ENCODE peak calls at places on chromosomes 7 and 10, in nine cellular contexts. One of them, this sample, is unnamed.

GRCh38 chr10:13971586-13972475 is 358.9 kb downstream of the FRMD4A start:
- DNase-seq in thoracic aorta: no peak
- DNase-seq in A549: no peak
- DNase-seq in AG09309: no peak
- DNase-seq in ascending aorta: no peak
- DNase-seq in fibroblast of lung: peak
- DNase-seq in ovary: no peak
- DNase-seq in colonic mucosa: no peak
- DNase-seq in CD8-positive, alpha-beta T cell: no peak
- DNase-seq in this sample: peak

GRCh38 chr10:34124522-34125035 is 690.5 kb downstream of the PARD3 start:
- DNase-seq in CD8-positive, alpha-beta T cell: no peak
- DNase-seq in ovary: no peak
- DNase-seq in fibroblast of lung: no peak
- DNase-seq in ascending aorta: no peak
- DNase-seq in A549: peak
- DNase-seq in colonic mucosa: no peak
- DNase-seq in AG09309: no peak
- DNase-seq in thoracic aorta: no peak
- DNase-seq in this sample: peak

GRCh38 chr10:90787906-90788491 is 69.8 kb downstream of the HTR7 start:
- DNase-seq in colonic mucosa: peak
- DNase-seq in CD8-positive, alpha-beta T cell: peak
- DNase-seq in fibroblast of lung: peak
- DNase-seq in ascending aorta: no peak
- DNase-seq in thoracic aorta: no peak
- DNase-seq in ovary: no peak
- DNase-seq in A549: peak
- DNase-seq in AG09309: no peak
- DNase-seq in this sample: peak

GRCh38 chr10:3802526-3803002 is 17.6 kb upstream of the KLF6 start:
- DNase-seq in A549: no peak
- DNase-seq in fibroblast of lung: no peak
- DNase-seq in CD8-positive, alpha-beta T cell: no peak
- DNase-seq in AG09309: no peak
- DNase-seq in ovary: no peak
- DNase-seq in colonic mucosa: no peak
- DNase-seq in thoracic aorta: no peak
- DNase-seq in ascending aorta: no peak
- DNase-seq in this sample: no peak

GRCh38 chr10:75226656-75227055 is 9.1 kb downstream of the COMTD1 start:
- DNase-seq in A549: no peak
- DNase-seq in ovary: no peak
- DNase-seq in CD8-positive, alpha-beta T cell: no peak
- DNase-seq in colonic mucosa: no peak
- DNase-seq in AG09309: no peak
- DNase-seq in ascending aorta: peak
- DNase-seq in thoracic aorta: no peak
- DNase-seq in fibroblast of lung: no peak
- DNase-seq in this sample: no peak

GRCh38 chr10:17232276-17232987 is 4.4 kb downstream of the VIM start:
- DNase-seq in fibroblast of lung: no peak
- DNase-seq in colonic mucosa: no peak
- DNase-seq in thoracic aorta: no peak
- DNase-seq in ovary: no peak
- DNase-seq in AG09309: no peak
- DNase-seq in A549: no peak
- DNase-seq in CD8-positive, alpha-beta T cell: no peak
- DNase-seq in ascending aorta: no peak
- DNase-seq in this sample: peak

GRCh38 chr7:77529279-77529678 is 7.8 kb upstream of the PTPN12 start:
- DNase-seq in ascending aorta: no peak
- DNase-seq in thoracic aorta: no peak
- DNase-seq in fibroblast of lung: no peak
- DNase-seq in colonic mucosa: no peak
- DNase-seq in CD8-positive, alpha-beta T cell: no peak
- DNase-seq in AG09309: no peak
- DNase-seq in ovary: no peak
- DNase-seq in A549: no peak
- DNase-seq in this sample: no peak

GRCh38 chr7:82263880-82264751 is 179.5 kb downstream of the CACNA2D1 start:
- DNase-seq in CD8-positive, alpha-beta T cell: no peak
- DNase-seq in colonic mucosa: no peak
- DNase-seq in fibroblast of lung: no peak
- DNase-seq in thoracic aorta: no peak
- DNase-seq in ovary: no peak
- DNase-seq in A549: no peak
- DNase-seq in AG09309: no peak
- DNase-seq in ascending aorta: no peak
- DNase-seq in this sample: no peak

GRCh38 chr10:16949806-16950205 is 132.6 kb upstream of the RSU1 start:
- DNase-seq in AG09309: no peak
- DNase-seq in thoracic aorta: no peak
- DNase-seq in fibroblast of lung: no peak
- DNase-seq in ovary: no peak
- DNase-seq in A549: no peak
- DNase-seq in ascending aorta: no peak
- DNase-seq in CD8-positive, alpha-beta T cell: no peak
- DNase-seq in colonic mucosa: no peak
- DNase-seq in this sample: peak

GRCh38 chr7:42237891-42238531 is 1.0 kb upstream of the GLI3 start:
- DNase-seq in A549: no peak
- DNase-seq in thoracic aorta: peak
- DNase-seq in ascending aorta: peak
- DNase-seq in AG09309: no peak
- DNase-seq in CD8-positive, alpha-beta T cell: no peak
- DNase-seq in fibroblast of lung: peak
- DNase-seq in colonic mucosa: peak
- DNase-seq in ovary: peak
- DNase-seq in this sample: peak

GRCh38 chr7:111045469-111045868 is 45.5 kb upstream of the LRRN3 start:
- DNase-seq in fibroblast of lung: peak
- DNase-seq in A549: no peak
- DNase-seq in thoracic aorta: no peak
- DNase-seq in ovary: peak
- DNase-seq in colonic mucosa: no peak
- DNase-seq in AG09309: no peak
- DNase-seq in ascending aorta: no peak
- DNase-seq in CD8-positive, alpha-beta T cell: no peak
- DNase-seq in this sample: no peak

GRCh38 chr7:19932549-19933249 is 159.3 kb upstream of the TMEM196 start:
- DNase-seq in fibroblast of lung: no peak
- DNase-seq in ascending aorta: no peak
- DNase-seq in ovary: no peak
- DNase-seq in CD8-positive, alpha-beta T cell: no peak
- DNase-seq in colonic mucosa: no peak
- DNase-seq in AG09309: no peak
- DNase-seq in A549: no peak
- DNase-seq in thoracic aorta: no peak
- DNase-seq in this sample: no peak

GRCh38 chr10:27713906-27714305 is 31.7 kb downstream of the MKX start:
- DNase-seq in ovary: no peak
- DNase-seq in AG09309: no peak
- DNase-seq in colonic mucosa: no peak
- DNase-seq in fibroblast of lung: peak
- DNase-seq in ascending aorta: peak
- DNase-seq in thoracic aorta: no peak
- DNase-seq in A549: no peak
- DNase-seq in CD8-positive, alpha-beta T cell: no peak
- DNase-seq in this sample: no peak

GRCh38 chr7:132858760-132859159 is 223.1 kb downstream of the CHCHD3 start:
- DNase-seq in colonic mucosa: no peak
- DNase-seq in thoracic aorta: no peak
- DNase-seq in fibroblast of lung: no peak
- DNase-seq in CD8-positive, alpha-beta T cell: no peak
- DNase-seq in ascending aorta: no peak
- DNase-seq in A549: no peak
- DNase-seq in ovary: no peak
- DNase-seq in AG09309: no peak
- DNase-seq in this sample: no peak

GRCh38 chr7:87218941-87219544 is 489 bp downstream of the TMEM243 start:
- DNase-seq in AG09309: no peak
- DNase-seq in fibroblast of lung: peak
- DNase-seq in CD8-positive, alpha-beta T cell: peak
- DNase-seq in thoracic aorta: no peak
- DNase-seq in ascending aorta: peak
- DNase-seq in colonic mucosa: peak
- DNase-seq in A549: peak
- DNase-seq in ovary: peak
- DNase-seq in this sample: peak

GRCh38 chr10:30059209-30060107 is at the start of gene JCAD:
- DNase-seq in AG09309: no peak
- DNase-seq in A549: peak
- DNase-seq in colonic mucosa: peak
- DNase-seq in CD8-positive, alpha-beta T cell: peak
- DNase-seq in thoracic aorta: no peak
- DNase-seq in ascending aorta: peak
- DNase-seq in ovary: peak
- DNase-seq in fibroblast of lung: no peak
- DNase-seq in this sample: no peak

GRCh38 chr10:77989081-77989724 is 40.1 kb downstream of the POLR3A start:
- DNase-seq in AG09309: no peak
- DNase-seq in fibroblast of lung: no peak
- DNase-seq in ascending aorta: peak
- DNase-seq in ovary: no peak
- DNase-seq in CD8-positive, alpha-beta T cell: no peak
- DNase-seq in A549: no peak
- DNase-seq in colonic mucosa: no peak
- DNase-seq in thoracic aorta: peak
- DNase-seq in this sample: peak

DNA sequence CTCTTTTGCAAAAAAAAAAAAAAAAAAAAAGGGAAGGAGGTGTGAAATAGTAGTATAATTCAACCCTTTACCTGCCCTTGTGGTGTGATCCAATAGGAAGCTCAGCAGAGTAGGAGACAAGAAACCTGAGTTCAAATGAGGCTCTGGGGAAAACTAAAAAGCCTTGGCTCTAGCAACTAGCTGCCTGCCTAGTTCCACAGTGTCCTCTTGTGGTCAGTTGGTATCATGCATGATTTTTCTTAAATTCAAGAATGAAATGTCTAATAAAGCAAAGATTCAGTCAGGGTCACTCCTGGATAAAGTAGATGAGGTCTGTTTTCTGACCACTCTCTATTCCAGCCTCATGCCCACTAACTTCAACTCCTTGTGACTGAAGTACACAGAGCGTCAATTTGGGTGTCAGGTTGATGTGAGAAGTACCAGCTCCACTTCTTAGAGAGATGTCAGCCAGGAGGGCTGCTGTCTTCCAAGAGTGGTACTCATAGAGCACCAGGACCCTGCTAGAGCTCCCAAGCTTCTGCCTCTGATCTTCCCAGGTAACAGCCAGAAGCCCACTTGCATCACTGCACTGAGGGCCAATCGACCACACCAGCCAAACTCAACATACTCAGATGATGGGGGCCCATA is 10.5 kb downstream of the LSM5 start:
- DNase-seq in CD8-positive, alpha-beta T cell: no peak
- DNase-seq in colonic mucosa: peak
- DNase-seq in fibroblast of lung: peak
- DNase-seq in thoracic aorta: no peak
- DNase-seq in AG09309: no peak
- DNase-seq in ascending aorta: no peak
- DNase-seq in ovary: no peak
- DNase-seq in A549: peak
- DNase-seq in this sample: peak
- TF ChIP-seq CTCF in CD8-positive, alpha-beta T cell: peak
- TF ChIP-seq CTCF in colonic mucosa: peak
- TF ChIP-seq CTCF in fibroblast of lung: peak
- TF ChIP-seq CTCF in thoracic aorta: peak
- TF ChIP-seq CTCF in AG09309: peak
- TF ChIP-seq CTCF in ascending aorta: no peak
- TF ChIP-seq CTCF in ovary: no peak
- TF ChIP-seq CTCF in A549: peak
- TF ChIP-seq CTCF in this sample: peak

GRCh38 chr7:27735165-27735564 is 4.8 kb upstream of the TAX1BP1 start:
- DNase-seq in CD8-positive, alpha-beta T cell: no peak
- DNase-seq in ovary: no peak
- DNase-seq in thoracic aorta: no peak
- DNase-seq in ascending aorta: no peak
- DNase-seq in colonic mucosa: no peak
- DNase-seq in A549: no peak
- DNase-seq in fibroblast of lung: peak
- DNase-seq in AG09309: no peak
- DNase-seq in this sample: no peak
- H3K4me3 ChIP-seq in CD8-positive, alpha-beta T cell: no peak
- H3K4me3 ChIP-seq in ovary: no peak
- H3K4me3 ChIP-seq in thoracic aorta: no peak
- H3K4me3 ChIP-seq in ascending aorta: no peak
- H3K4me3 ChIP-seq in colonic mucosa: no peak
- H3K4me3 ChIP-seq in A549: no peak
- H3K4me3 ChIP-seq in fibroblast of lung: no peak
- H3K4me3 ChIP-seq in AG09309: no peak
- H3K4me3 ChIP-seq in this sample: no peak

GRCh38 chr7:124033093-124033806 is 383 bp upstream of the TMEM229A start:
- DNase-seq in AG09309: no peak
- DNase-seq in CD8-positive, alpha-beta T cell: no peak
- DNase-seq in fibroblast of lung: peak
- DNase-seq in ovary: peak
- DNase-seq in thoracic aorta: no peak
- DNase-seq in A549: no peak
- DNase-seq in ascending aorta: no peak
- DNase-seq in colonic mucosa: no peak
- DNase-seq in this sample: no peak

GRCh38 chr7:124033807-124034753 is 1.2 kb upstream of the TMEM229A start:
- DNase-seq in A549: no peak
- DNase-seq in AG09309: no peak
- DNase-seq in thoracic aorta: no peak
- DNase-seq in ascending aorta: no peak
- DNase-seq in ovary: no peak
- DNase-seq in CD8-positive, alpha-beta T cell: no peak
- DNase-seq in fibroblast of lung: no peak
- DNase-seq in colonic mucosa: no peak
- DNase-seq in this sample: no peak

GRCh38 chr7:124031406-124031805 is 1.5 kb downstream of the TMEM229A start:
- DNase-seq in thoracic aorta: no peak
- DNase-seq in A549: no peak
- DNase-seq in AG09309: no peak
- DNase-seq in colonic mucosa: no peak
- DNase-seq in ovary: no peak
- DNase-seq in CD8-positive, alpha-beta T cell: no peak
- DNase-seq in ascending aorta: no peak
- DNase-seq in fibroblast of lung: no peak
- DNase-seq in this sample: no peak

GRCh38 chr7:124031919-124032318 is 948 bp downstream of the TMEM229A start:
- DNase-seq in ovary: no peak
- DNase-seq in ascending aorta: no peak
- DNase-seq in A549: no peak
- DNase-seq in thoracic aorta: no peak
- DNase-seq in colonic mucosa: no peak
- DNase-seq in CD8-positive, alpha-beta T cell: no peak
- DNase-seq in fibroblast of lung: no peak
- DNase-seq in AG09309: no peak
- DNase-seq in this sample: no peak

GRCh38 chr7:124032369-124033092 is at the start of gene TMEM229A:
- DNase-seq in CD8-positive, alpha-beta T cell: no peak
- DNase-seq in AG09309: no peak
- DNase-seq in ovary: peak
- DNase-seq in ascending aorta: no peak
- DNase-seq in fibroblast of lung: peak
- DNase-seq in A549: peak
- DNase-seq in colonic mucosa: peak
- DNase-seq in thoracic aorta: no peak
- DNase-seq in this sample: peak
- TF ChIP-seq CTCF in CD8-positive, alpha-beta T cell: no peak
- TF ChIP-seq CTCF in AG09309: no peak
- TF ChIP-seq CTCF in ovary: no peak
- TF ChIP-seq CTCF in ascending aorta: no peak
- TF ChIP-seq CTCF in fibroblast of lung: no peak
- TF ChIP-seq CTCF in A549: peak
- TF ChIP-seq CTCF in colonic mucosa: no peak
- TF ChIP-seq CTCF in thoracic aorta: no peak
- TF ChIP-seq CTCF in this sample: no peak

GRCh38 chr7:130899071-130899451 is 165.1 kb upstream of the KLF14 start:
- DNase-seq in CD8-positive, alpha-beta T cell: no peak
- DNase-seq in thoracic aorta: no peak
- DNase-seq in fibroblast of lung: no peak
- DNase-seq in ascending aorta: peak
- DNase-seq in colonic mucosa: no peak
- DNase-seq in ovary: no peak
- DNase-seq in AG09309: no peak
- DNase-seq in A549: no peak
- DNase-seq in this sample: no peak
- H3K4me3 ChIP-seq in CD8-positive, alpha-beta T cell: no peak
- H3K4me3 ChIP-seq in thoracic aorta: no peak
- H3K4me3 ChIP-seq in fibroblast of lung: no peak
- H3K4me3 ChIP-seq in ascending aorta: no peak
- H3K4me3 ChIP-seq in colonic mucosa: no peak
- H3K4me3 ChIP-seq in ovary: no peak
- H3K4me3 ChIP-seq in AG09309: no peak
- H3K4me3 ChIP-seq in A549: no peak
- H3K4me3 ChIP-seq in this sample: no peak